ENCODE peak calls at places on chromosome 13, in six cellular contexts. R, M, U, D, E and K are unnamed samples.
A peak's percentile ranks its signal among the peaks of the same experiment; 100 is the strongest.

GRCh38 chr13:58254961-58255360 is 623.4 kb downstream of the PCDH17 start:
- DNase-seq in R (no peak), M (no peak), U (no peak), D (no peak), E (no peak), K (no peak)

GRCh38 chr13:28013482-28013881 is 25.0 kb upstream of the URAD start:
- DNase-seq in R (no peak), M (no peak), U (no peak), D (no peak), E (no peak), K (no peak)

GRCh38 chr13:65555973-65556372 is 1674.2 kb downstream of the PCDH9 start:
- DNase-seq in R (no peak), M (no peak), U (no peak), D (no peak), E (no peak), K (no peak)

GRCh38 chr13:113145911-113146598 is 12.4 kb upstream of the PROZ start:
- DNase-seq in R (no peak), M (no peak), U (no peak), D (no peak), E (no peak), K (no peak)

GRCh38 chr13:78867655-78868054 is 208.7 kb upstream of the OBI1 start:
- DNase-seq in R (no peak), M (no peak), U (no peak), D (peak; percentile 20), E (no peak), K (no peak)

GRCh38 chr13:95234242-95234641 is 67.0 kb downstream of the ABCC4 start:
- DNase-seq in R (no peak), M (no peak), U (no peak), D (no peak), E (no peak), K (no peak)

GRCh38 chr13:80214050-80214449 is 126.9 kb downstream of the SPRY2 start:
- DNase-seq in R (no peak), M (no peak), U (no peak), D (no peak), E (no peak), K (no peak)

GRCh38 chr13:54636231-54636630 is 1607.6 kb downstream of the OLFM4 start:
- DNase-seq in R (no peak), M (no peak), U (no peak), D (no peak), E (no peak), K (no peak)

GRCh38 chr13:44302233-44302632 is 71.4 kb upstream of the SERP2 start:
- DNase-seq in R (no peak), M (no peak), U (no peak), D (no peak), E (no peak), K (no peak)

GRCh38 chr13:61546911-61547310 is 131.3 kb upstream of the PCDH20 start:
- DNase-seq in R (no peak), M (no peak), U (no peak), D (no peak), E (no peak), K (no peak)

GRCh38 chr13:39297664-39298171 is 259.5 kb downstream of the NHLRC3 start:
- DNase-seq in R (no peak), M (no peak), U (no peak), D (no peak), E (no peak), K (no peak)

GRCh38 chr13:21998279-21998678 is 327.4 kb downstream of the FGF9 start:
- DNase-seq in R (no peak), M (no peak), U (no peak), D (peak; percentile 16), E (no peak), K (no peak)

GRCh38 chr13:113275387-113275786 is 21.7 kb upstream of the LAMP1 start:
- DNase-seq in R (peak; percentile 53), M (no peak), U (peak; percentile 74), D (peak; percentile 84), E (peak; percentile 65), K (peak; percentile 61)

GRCh38 chr13:99178636-99179035 is 22.0 kb upstream of the UBAC2 start:
- DNase-seq in R (no peak), M (no peak), U (no peak), D (no peak), E (no peak), K (peak; percentile 97)

GRCh38 chr13:98390086-98390697 is 186.7 kb downstream of the STK24 start:
- DNase-seq in R (no peak), M (no peak), U (no peak), D (no peak), E (no peak), K (no peak)

GRCh38 chr13:113952983-113953520 is 20.8 kb downstream of the C13orf46 start:
- DNase-seq in R (no peak), M (no peak), U (no peak), D (no peak), E (no peak), K (no peak)

GRCh38 chr13:73603646-73604045 is 530.6 kb downstream of the KLF12 start:
- DNase-seq in R (no peak), M (no peak), U (no peak), D (no peak), E (no peak), K (no peak)

GRCh38 chr13:42807866-42808265 is 26.5 kb downstream of the FAM216B start:
- DNase-seq in R (peak; percentile 10), M (no peak), U (no peak), D (peak; percentile 1), E (no peak), K (no peak)

GRCh38 chr13:110442946-110443632 is 118.4 kb downstream of the RAB20 start:
- DNase-seq in R (no peak), M (no peak), U (peak; percentile 34), D (no peak), E (no peak), K (peak; percentile 28)

GRCh38 chr13:110449225-110450015 is 112.1 kb downstream of the RAB20 start:
- DNase-seq in R (no peak), M (no peak), U (no peak), D (no peak), E (no peak), K (no peak)

GRCh38 chr13:48255954-48256353 is 22.9 kb downstream of the ITM2B start:
- DNase-seq in R (no peak), M (no peak), U (no peak), D (no peak), E (no peak), K (no peak)

GRCh38 chr13:44575741-44576395 is at the start of gene TSC22D1:
- DNase-seq in R (peak; percentile 23), M (no peak), U (peak; percentile 62), D (no peak), E (no peak), K (peak; percentile 67)

GRCh38 chr13:98468352-98468751 is 108.6 kb downstream of the STK24 start:
- DNase-seq in R (no peak), M (no peak), U (no peak), D (no peak), E (no peak), K (no peak)

DNA sequence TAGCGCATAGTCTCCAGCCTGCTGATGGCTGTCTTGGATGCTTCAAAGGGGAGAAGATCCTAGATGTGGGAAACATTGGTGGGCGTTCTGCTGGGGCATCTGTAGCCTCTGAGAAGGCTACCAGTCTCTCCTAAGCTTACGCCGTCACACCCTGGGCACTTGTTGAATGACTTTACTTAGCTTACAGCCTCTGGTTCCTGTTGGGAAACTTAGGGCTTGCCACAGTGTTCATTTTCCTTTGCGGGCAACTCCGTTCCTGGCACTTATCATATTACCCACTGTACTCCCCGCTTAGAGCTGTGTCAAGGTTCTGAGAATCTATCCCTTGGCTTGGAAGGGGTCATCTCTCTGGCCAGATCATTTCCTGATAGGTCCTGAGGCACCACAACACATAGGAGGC is 20.7 kb upstream of the ALOX5AP start:
- DNase-seq in R (no peak), M (no peak), U (no peak), D (no peak), E (no peak), K (no peak)
- TF ChIP-seq MYC in R (no peak), M (no peak), U (no peak), D (no peak), E (no peak), K (no peak)

DNA sequence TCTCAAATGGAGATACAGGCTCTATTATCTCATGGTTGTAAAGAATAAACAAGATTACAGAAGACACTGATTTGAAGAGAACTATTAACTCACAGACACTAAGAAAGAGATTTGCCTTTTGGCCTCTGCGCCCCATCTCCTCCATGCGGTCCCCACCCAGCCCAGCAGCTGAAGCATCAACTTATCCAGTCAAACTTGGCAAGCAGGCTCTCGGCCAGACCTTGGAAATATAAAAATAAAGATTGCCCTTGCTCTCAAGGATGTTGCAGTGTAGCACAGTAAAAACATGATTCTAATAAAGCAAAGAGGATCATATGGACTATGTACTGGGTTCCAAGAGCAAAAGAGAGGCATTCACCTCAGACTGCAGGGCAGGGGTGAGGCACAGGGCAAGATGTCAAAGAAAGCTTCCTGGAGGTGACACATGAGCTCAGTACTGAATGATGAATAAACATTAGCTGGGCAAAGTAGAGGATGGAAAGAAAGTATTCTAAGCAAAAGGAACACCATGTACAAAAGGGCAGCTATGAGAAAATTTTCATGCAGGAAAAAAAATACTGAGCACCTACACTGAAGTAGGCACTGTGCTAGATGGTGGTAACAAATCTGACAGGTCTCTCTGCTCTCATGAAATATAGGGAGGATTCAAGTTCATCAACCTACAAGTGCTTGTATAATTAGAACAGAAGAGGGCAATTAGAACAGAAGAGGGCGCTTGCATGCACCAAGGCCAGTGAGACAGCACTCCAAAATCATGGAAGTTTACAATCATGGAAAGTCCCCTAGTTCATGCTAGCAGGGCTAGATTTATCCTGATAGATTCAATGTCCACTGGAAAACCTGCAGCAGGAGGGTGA is 85.0 kb downstream of the SACS start:
- DNase-seq in R (peak; percentile 2), M (no peak), U (no peak), D (no peak), E (no peak), K (no peak)
- TF ChIP-seq CTCF in R (no peak), M (no peak), U (no peak), D (no peak), E (no peak), K (no peak)

DNA sequence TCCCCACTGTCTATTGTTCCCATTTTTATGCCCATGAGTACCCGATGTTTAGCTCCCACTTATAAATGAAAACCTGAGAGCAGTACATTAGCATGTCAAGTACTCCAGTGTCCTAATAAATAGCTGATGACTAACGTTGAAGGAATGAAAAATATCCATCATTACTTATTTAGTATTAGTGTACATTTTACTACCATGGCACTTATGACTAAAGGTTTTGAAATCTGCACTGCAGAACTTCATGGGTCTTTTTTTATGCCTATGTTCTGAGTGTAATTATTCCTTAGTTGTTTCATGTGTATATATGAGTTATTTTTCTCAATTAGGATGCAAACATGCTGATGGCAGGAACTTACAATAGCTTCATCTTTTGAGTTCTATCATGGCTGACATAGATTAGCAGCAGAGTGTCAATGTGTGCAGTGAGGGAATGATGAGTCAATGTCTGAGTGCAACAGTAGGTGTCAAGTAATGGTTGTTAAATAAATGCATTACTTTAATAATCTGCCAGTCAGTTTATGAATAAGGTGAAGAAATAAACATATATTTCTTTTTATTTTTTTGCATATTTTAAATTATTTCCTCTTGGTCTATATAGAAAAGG is 188.4 kb downstream of the ITGBL1 start:
- DNase-seq in R (peak; percentile 20), M (no peak), U (peak; percentile 68), D (no peak), E (no peak), K (no peak)
- H3K4me3 ChIP-seq in R (no peak overlapping the region), M (no peak overlapping the region), U (no peak overlapping the region), D (no peak overlapping the region), E (no peak overlapping the region), K (no peak overlapping the region)

GRCh38 chr13:33287142-33287882 is 1.8 kb upstream of the STARD13 start:
- DNase-seq in R (no peak), M (no peak), U (no peak), D (no peak), E (no peak), K (no peak)
- TF ChIP-seq MYC in R (no peak), M (no peak), U (no peak), D (no peak), E (no peak), K (no peak)